ENCODE peak calls at places on chromosomes 16 and 17, in nine cellular contexts. I is kidney, H is aorta, E is adipocyte, J is tibial nerve, S is uterus, O is IMR-90, G is H1, Q is OCI-LY7. A is an unnamed sample.

GRCh38 chr16:58451945-58452401 is 48.0 kb upstream of the NDRG4 start:
- DNase-seq in O (no peak), G (no peak), E (peak; percentile 6), Q (no peak), I (no peak), H (no peak), S (peak; percentile 61), J (no peak), A (no peak)

GRCh38 chr16:83728518-83728917 is 79.3 kb upstream of the HSBP1 start:
- DNase-seq in H (no peak), E (no peak), S (no peak), G (no peak), I (no peak), Q (no peak), O (no peak), J (no peak), A (no peak)

GRCh38 chr17:34721326-34721725 is 141.9 kb downstream of the TMEM132E start:
- DNase-seq in S (no peak), O (no peak), J (no peak), Q (no peak), G (no peak), E (no peak), H (no peak), I (no peak), A (no peak)

GRCh38 chr17:2929881-2930533 is 133.4 kb downstream of the OR1D5 start:
- DNase-seq in O (peak; percentile 39), E (no peak), G (peak; percentile 89), Q (peak; percentile 70), J (no peak), I (no peak), H (no peak), S (no peak), A (no peak)

GRCh38 chr17:49486012-49486641 is 9.0 kb upstream of the NGFR start:
- DNase-seq in H (no peak), G (peak; percentile 82), O (no peak), J (no peak), S (no peak), E (no peak), Q (no peak), I (no peak), A (no peak)

GRCh38 chr17:5434984-5435383 is 4.0 kb downstream of the C1QBP start:
- DNase-seq in O (no peak), I (no peak), H (no peak), Q (no peak), J (no peak), S (no peak), E (no peak), G (no peak), A (no peak)

GRCh38 chr17:81301195-81302144 is 6.4 kb upstream of the SLC38A10 start:
- DNase-seq in J (no peak), G (no peak), O (no peak), S (no peak), I (no peak), H (no peak), E (no peak), Q (no peak), A (no peak)

GRCh38 chr16:11843206-11843605 is 8.1 kb downstream of the RSL1D1 start:
- DNase-seq in J (no peak), H (no peak), I (no peak), S (no peak), G (no peak), E (no peak), O (no peak), Q (no peak), A (no peak)

GRCh38 chr17:35087731-35088646 is 24.5 kb upstream of the RFFL start:
- DNase-seq in H (peak; percentile 79), O (peak; percentile 42), Q (peak; percentile 18), I (peak; percentile 84), G (no peak), J (no peak), E (peak; percentile 83), S (no peak), A (no peak)

GRCh38 chr16:50675686-50676610 is 5.2 kb downstream of the SNX20 start:
- DNase-seq in G (no peak), J (no peak), E (no peak), O (no peak), S (no peak), Q (no peak), I (no peak), H (peak; percentile 33), A (no peak)

GRCh38 chr16:27468941-27469531 is 67.1 kb downstream of the IL21R start:
- DNase-seq in J (no peak), G (no peak), S (no peak), I (no peak), O (no peak), H (peak; percentile 7), Q (no peak), E (no peak), A (no peak)

GRCh38 chr17:81413497-81414135 is 18.4 kb downstream of the BAHCC1 start:
- DNase-seq in Q (no peak), E (no peak), S (no peak), I (no peak), J (no peak), H (no peak), G (no peak), O (no peak), A (no peak)

DNA sequence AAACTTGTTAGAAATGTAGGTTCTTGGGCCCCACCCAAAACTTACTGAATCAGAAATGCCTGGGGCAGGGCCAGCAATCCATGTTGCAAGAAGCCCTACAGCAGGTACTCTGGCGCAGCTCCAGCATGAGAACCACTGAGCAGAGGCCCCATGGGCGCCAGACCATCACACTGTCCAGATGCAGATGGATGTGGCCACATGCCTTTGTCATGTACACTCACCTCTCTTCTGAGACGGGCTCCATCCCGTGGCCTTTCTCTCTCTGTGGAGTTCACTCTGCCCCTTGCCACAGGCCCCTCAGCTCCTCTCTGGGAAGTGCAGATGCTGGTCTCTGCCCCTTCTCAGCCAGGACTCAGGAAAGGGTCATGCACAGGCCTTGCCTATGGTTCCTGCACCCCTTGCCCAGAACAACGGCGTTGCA is 2.3 kb upstream of the CCNF start:
- DNase-seq in H (no peak), O (no peak), G (no peak), E (no peak), I (no peak), S (no peak), Q (no peak), J (no peak), A (no peak)
- H3K9me3 ChIP-seq in H (no peaks in the 10 kb centered on the region), O (no peaks in the 10 kb centered on the region), G (no peaks in the 10 kb centered on the region), E (no peaks in the 10 kb centered on the region), I (no peaks in the 10 kb centered on the region), S (no peaks in the 10 kb centered on the region), Q (no peaks in the 10 kb centered on the region), J (no peaks in the 10 kb centered on the region), A (no peaks in the 10 kb centered on the region)

DNA sequence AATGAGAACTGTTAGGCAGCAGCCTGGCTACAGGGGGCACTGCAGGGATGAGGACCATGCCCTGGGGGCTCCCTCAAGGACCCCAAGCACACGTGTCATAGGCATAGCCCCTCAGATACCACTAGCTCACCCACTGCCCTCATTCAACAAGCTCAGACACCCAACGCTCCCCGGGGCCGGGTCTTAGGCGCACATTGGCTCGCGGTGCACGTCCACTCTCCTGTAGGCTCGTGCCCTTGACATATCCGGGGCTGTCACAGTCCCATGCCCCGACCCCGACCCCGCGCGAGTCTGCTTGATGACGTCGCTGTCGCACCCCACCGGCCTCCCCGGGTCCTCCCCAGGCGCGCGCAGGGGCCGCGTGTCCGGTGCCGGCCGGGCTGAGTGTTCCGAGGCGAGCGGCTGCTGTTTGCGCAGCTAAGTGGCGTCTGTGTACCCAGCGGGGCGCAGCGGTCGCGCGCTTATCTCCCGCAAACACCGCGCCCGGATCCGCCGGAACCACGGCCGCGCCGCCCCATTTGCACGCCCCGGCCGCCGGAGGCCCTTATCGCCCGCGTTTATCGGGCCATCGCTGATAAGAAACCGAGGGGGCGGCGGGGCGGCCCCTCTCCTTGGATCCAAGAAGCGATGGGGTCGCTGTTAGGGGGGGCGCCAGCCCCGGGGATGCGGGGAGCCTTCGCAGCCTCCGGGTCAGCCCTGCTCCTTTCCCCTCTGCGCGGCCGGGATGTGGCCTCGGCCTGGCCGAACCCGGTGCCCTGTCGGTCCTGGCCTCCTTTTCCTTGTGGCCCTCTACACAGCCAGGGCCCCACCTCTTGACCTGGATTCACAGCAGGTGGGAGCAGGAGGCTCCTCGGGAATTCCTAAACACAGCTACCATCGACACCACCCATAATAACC is 20.7 kb upstream of the NAGS start:
- DNase-seq in J (no peak), Q (no peak), H (no peak), G (peak; percentile 82), S (no peak), O (no peak), I (peak; percentile 76), E (no peak), A (no peak)
- H3K9me3 ChIP-seq in J (no peaks in the 10 kb centered on the region), Q (no peaks in the 10 kb centered on the region), H (no peaks in the 10 kb centered on the region), G (no peaks in the 10 kb centered on the region), S (no peaks in the 10 kb centered on the region), O (no peaks in the 10 kb centered on the region), I (no peaks in the 10 kb centered on the region), E (no peaks in the 10 kb centered on the region), A (no peaks in the 10 kb centered on the region)

DNA sequence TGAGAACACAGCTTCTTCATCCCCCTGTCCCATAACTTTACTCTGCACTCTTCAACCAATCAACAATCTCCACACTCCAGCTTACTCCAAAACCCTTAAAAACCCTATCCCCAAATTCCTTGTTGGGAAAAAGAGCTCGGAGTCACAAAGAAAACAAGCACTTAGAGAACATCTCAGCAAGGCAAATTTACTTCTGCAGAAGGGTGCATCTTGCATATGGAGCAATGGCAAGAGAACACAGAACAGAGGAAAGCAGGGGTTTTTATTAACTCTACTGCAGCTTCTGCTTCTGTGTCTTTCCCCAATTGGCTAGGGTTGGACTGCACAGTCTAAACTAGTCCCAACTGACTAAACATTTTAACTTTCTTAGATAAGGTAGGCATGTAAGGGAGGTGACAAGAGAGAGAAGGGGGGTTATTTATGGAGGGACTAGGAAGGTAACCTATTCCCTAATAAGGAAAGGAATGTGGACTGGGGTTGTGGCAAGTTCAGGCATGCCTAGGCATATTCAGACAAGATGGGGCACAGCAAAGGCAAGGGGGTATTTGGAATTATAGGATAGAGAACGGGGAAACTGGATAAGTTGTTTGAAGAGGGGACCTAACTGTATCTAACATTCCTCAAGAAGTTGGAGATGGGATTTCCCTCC is 125.5 kb downstream of the CACNG3 start:
- DNase-seq in J (no peak), G (no peak), I (no peak), O (no peak), E (no peak), S (no peak), Q (no peak), H (no peak), A (no peak)
- H3K9me3 ChIP-seq in J (peaks cover 58% of the 10 kb centered on the region), G (peaks cover 10% of the 10 kb centered on the region), I (peaks cover 4% of the 10 kb centered on the region), O (peaks cover 2% of the 10 kb centered on the region), E (peaks cover 26% of the 10 kb centered on the region), S (peaks cover 5% of the 10 kb centered on the region), Q (no peaks in the 10 kb centered on the region), H (peaks cover 7% of the 10 kb centered on the region), A (peaks cover 3% of the 10 kb centered on the region)

GRCh38 chr16:5644132-5644531 is 546.5 kb upstream of the EEF2KMT start:
- DNase-seq in O (no peak), Q (no peak), I (no peak), S (no peak), H (no peak), J (no peak), E (no peak), G (no peak), A (no peak)
- H3K9me3 ChIP-seq in O (peaks cover 34% of the 10 kb centered on the region), Q (no peaks in the 10 kb centered on the region), I (no peaks in the 10 kb centered on the region), S (no peaks in the 10 kb centered on the region), H (peaks cover 2% of the 10 kb centered on the region), J (peaks cover 6% of the 10 kb centered on the region), E (no peaks in the 10 kb centered on the region), G (peaks cover 3% of the 10 kb centered on the region), A (no peaks in the 10 kb centered on the region)

DNA sequence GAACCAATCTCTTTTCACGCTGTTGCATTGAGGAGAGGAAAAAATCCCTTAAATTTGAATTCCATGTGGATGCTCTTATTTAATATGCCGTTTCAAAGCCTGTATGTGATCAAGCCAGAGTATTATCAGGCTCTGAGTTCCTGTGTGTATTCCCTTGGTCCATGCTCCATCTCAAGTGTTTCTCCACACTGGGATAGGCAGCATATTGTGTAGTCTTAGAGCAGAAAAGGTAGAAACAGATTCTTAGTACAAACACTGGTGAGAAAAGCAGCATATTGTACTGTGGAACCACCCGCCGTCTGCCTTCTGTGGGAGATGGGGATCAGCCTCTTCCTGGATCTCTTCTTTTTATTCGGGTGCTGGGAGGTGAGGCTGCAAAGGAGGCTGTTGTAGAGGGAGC is 291.4 kb downstream of the WWOX start:
- DNase-seq in G (no peak), J (no peak), Q (no peak), S (no peak), I (no peak), H (no peak), E (no peak), O (no peak), A (no peak)
- H3K9me3 ChIP-seq in G (peaks cover 15% of the 10 kb centered on the region), J (peaks cover 11% of the 10 kb centered on the region), Q (no peaks in the 10 kb centered on the region), S (no peaks in the 10 kb centered on the region), I (no peaks in the 10 kb centered on the region), H (no peaks in the 10 kb centered on the region), E (peaks cover 5% of the 10 kb centered on the region), O (peaks cover 19% of the 10 kb centered on the region), A (no peaks in the 10 kb centered on the region)

A was measured in T-helper 17 cell.